ENCODE peak calls at places on chromosomes 13 and 19, in eight cellular contexts. O, I, F, X, K, G, S and W are unnamed samples.

GRCh38 chr13:32045963-32046785 is 14.6 kb downstream of the FRY start:
- DNase-seq in O (peak), I (no peak), F (no peak), X (no peak), K (no peak), G (peak), S (no peak), W (no peak)

GRCh38 chr19:23062921-23063320 is 53.9 kb upstream of the ZNF730 start:
- DNase-seq in O (no peak), I (no peak), F (no peak), X (no peak), K (no peak), G (no peak), S (no peak), W (no peak)

GRCh38 chr19:38735257-38735686 is 9.0 kb downstream of the CAPN12 start:
- DNase-seq in O (no peak), I (no peak), F (peak), X (peak), K (no peak), G (no peak), S (peak), W (no peak)

GRCh38 chr13:48843630-48844380 is 131.9 kb upstream of the FNDC3A start:
- DNase-seq in O (no peak), I (no peak), F (no peak), X (no peak), K (no peak), G (no peak), S (no peak), W (no peak)

GRCh38 chr13:113493315-113493951 is 2.9 kb upstream of the DCUN1D2 start:
- DNase-seq in O (no peak), I (no peak), F (no peak), X (no peak), K (peak), G (no peak), S (no peak), W (no peak)

GRCh38 chr13:113936166-113936565 is 37.7 kb downstream of the C13orf46 start:
- DNase-seq in O (no peak), I (no peak), F (no peak), X (peak), K (no peak), G (no peak), S (peak), W (no peak)

GRCh38 chr19:3549816-3550215 is 7.6 kb downstream of the MFSD12 start:
- DNase-seq in O (no peak), I (no peak), F (no peak), X (peak), K (no peak), G (no peak), S (no peak), W (no peak)

GRCh38 chr19:17811103-17811502 is 10.2 kb downstream of the INSL3 start:
- DNase-seq in O (no peak), I (no peak), F (no peak), X (no peak), K (no peak), G (no peak), S (no peak), W (no peak)

GRCh38 chr19:16327911-16328823 is 3.5 kb downstream of the KLF2 start:
- DNase-seq in O (peak), I (peak), F (peak), X (no peak), K (no peak), G (no peak), S (peak), W (peak)

GRCh38 chr13:41232715-41233114 is 30.7 kb downstream of the MTRF1 start:
- DNase-seq in O (no peak), I (no peak), F (no peak), X (no peak), K (no peak), G (no peak), S (no peak), W (no peak)

GRCh38 chr13:51999525-51999924 is 11.7 kb downstream of the ATP7B start:
- DNase-seq in O (peak), I (no peak), F (peak), X (no peak), K (no peak), G (no peak), S (peak), W (peak)

GRCh38 chr19:17680235-17680722 is 7.9 kb downstream of the UNC13A start:
- DNase-seq in O (peak), I (peak), F (peak), X (no peak), K (no peak), G (no peak), S (peak), W (peak)

GRCh38 chr13:112744306-112745021 is 54.6 kb downstream of the ATP11A start:
- DNase-seq in O (peak), I (no peak), F (no peak), X (no peak), K (no peak), G (no peak), S (no peak), W (no peak)

GRCh38 chr19:46265217-46265828 is 31.5 kb upstream of the HIF3A start:
- DNase-seq in O (peak), I (no peak), F (no peak), X (peak), K (no peak), G (peak), S (peak), W (peak)

GRCh38 chr19:44795398-44795987 is 13.4 kb upstream of the BCAM start:
- DNase-seq in O (no peak), I (no peak), F (no peak), X (no peak), K (no peak), G (no peak), S (no peak), W (no peak)

GRCh38 chr13:93752506-93752905 is 525.9 kb downstream of the GPC6 start:
- DNase-seq in O (no peak), I (no peak), F (no peak), X (peak), K (no peak), G (no peak), S (no peak), W (no peak)

GRCh38 chr19:15683411-15683810 is 10.5 kb downstream of the CYP4F12 start:
- DNase-seq in O (no peak), I (no peak), F (no peak), X (no peak), K (no peak), G (no peak), S (no peak), W (no peak)

GRCh38 chr19:16661480-16662034 is 618 bp downstream of the TMEM38A start:
- DNase-seq in O (peak), I (peak), F (peak), X (peak), K (no peak), G (peak), S (peak), W (peak)

GRCh38 chr13:32340917-32341316 is 25.6 kb downstream of the BRCA2 start:
- DNase-seq in O (no peak), I (no peak), F (no peak), X (no peak), K (no peak), G (no peak), S (no peak), W (no peak)

GRCh38 chr19:53328967-53329366 is 4.6 kb upstream of the ZNF845 start:
- DNase-seq in O (peak), I (no peak), F (peak), X (peak), K (no peak), G (no peak), S (peak), W (peak)

GRCh38 chr13:37313383-37313782 is 207.9 kb upstream of the CSNK1A1L start:
- DNase-seq in O (no peak), I (no peak), F (no peak), X (no peak), K (no peak), G (no peak), S (no peak), W (no peak)

GRCh38 chr19:7533281-7533819 is 2.2 kb upstream of the PNPLA6 start:
- DNase-seq in O (peak), I (no peak), F (peak), X (no peak), K (no peak), G (peak), S (peak), W (peak)

GRCh38 chr19:5967571-5967970 is 10.4 kb downstream of the RANBP3 start:
- DNase-seq in O (no peak), I (no peak), F (peak), X (no peak), K (no peak), G (no peak), S (peak), W (no peak)

GRCh38 chr13:32121316-32121715 is 89.7 kb downstream of the FRY start:
- DNase-seq in O (no peak), I (no peak), F (no peak), X (no peak), K (no peak), G (no peak), S (no peak), W (no peak)

GRCh38 chr19:17915940-17916593 is 16.7 kb upstream of the CCDC124 start:
- DNase-seq in O (no peak), I (no peak), F (no peak), X (no peak), K (no peak), G (no peak), S (no peak), W (no peak)

GRCh38 chr13:27470042-27470830 is 19.9 kb upstream of the MTIF3 start:
- DNase-seq in O (no peak), I (no peak), F (no peak), X (no peak), K (no peak), G (no peak), S (no peak), W (no peak)

GRCh38 chr13:99064624-99065249 is 86.9 kb upstream of the DOCK9 start:
- DNase-seq in O (peak), I (no peak), F (no peak), X (no peak), K (no peak), G (no peak), S (no peak), W (no peak)

GRCh38 chr19:1168877-1169791 is 4.9 kb downstream of the SBNO2 start:
- DNase-seq in O (peak), I (no peak), F (no peak), X (no peak), K (no peak), G (no peak), S (peak), W (peak)

GRCh38 chr19:50821622-50822021 is 2.0 kb downstream of the KLK1 start:
- DNase-seq in O (no peak), I (no peak), F (no peak), X (no peak), K (no peak), G (peak), S (no peak), W (no peak)

GRCh38 chr13:84917252-84917878 is 881.9 kb downstream of the SLITRK6 start:
- DNase-seq in O (no peak), I (no peak), F (no peak), X (peak), K (no peak), G (no peak), S (no peak), W (no peak)

GRCh38 chr19:14659886-14660489 is 14.7 kb downstream of the ADGRE3 start:
- DNase-seq in O (no peak), I (no peak), F (no peak), X (no peak), K (no peak), G (no peak), S (no peak), W (no peak)

GRCh38 chr13:71240906-71241305 is 626.1 kb downstream of the DACH1 start:
- DNase-seq in O (no peak), I (no peak), F (no peak), X (peak), K (no peak), G (no peak), S (no peak), W (no peak)

GRCh38 chr13:46575843-46576242 is 22.9 kb downstream of the LRCH1 start:
- DNase-seq in O (no peak), I (no peak), F (no peak), X (no peak), K (no peak), G (no peak), S (no peak), W (no peak)

GRCh38 chr13:71831716-71832115 is 35.3 kb downstream of the DACH1 start:
- DNase-seq in O (no peak), I (no peak), F (no peak), X (no peak), K (no peak), G (no peak), S (no peak), W (no peak)

GRCh38 chr19:17626456-17626855 is 61.7 kb downstream of the UNC13A start:
- DNase-seq in O (no peak), I (no peak), F (no peak), X (no peak), K (no peak), G (no peak), S (no peak), W (no peak)

GRCh38 chr19:9857920-9858746 is 23.0 kb downstream of the PIN1 start:
- DNase-seq in O (no peak), I (no peak), F (no peak), X (no peak), K (no peak), G (no peak), S (no peak), W (no peak)

GRCh38 chr19:1825909-1826556 is 14.0 kb upstream of the ATP8B3 start:
- DNase-seq in O (peak), I (no peak), F (peak), X (peak), K (no peak), G (peak), S (peak), W (peak)

GRCh38 chr19:57096640-57097361 is 23.0 kb upstream of the USP29 start:
- DNase-seq in O (no peak), I (no peak), F (no peak), X (no peak), K (no peak), G (no peak), S (peak), W (no peak)

GRCh38 chr19:53927745-53928144 is 18.7 kb downstream of the CACNG7 start:
- DNase-seq in O (peak), I (no peak), F (no peak), X (no peak), K (no peak), G (no peak), S (no peak), W (peak)

GRCh38 chr13:109627649-109628048 is 158.7 kb downstream of the IRS2 start:
- DNase-seq in O (no peak), I (no peak), F (no peak), X (no peak), K (no peak), G (no peak), S (no peak), W (no peak)

GRCh38 chr13:109626386-109627171 is 159.8 kb downstream of the IRS2 start:
- DNase-seq in O (no peak), I (no peak), F (no peak), X (no peak), K (no peak), G (no peak), S (no peak), W (no peak)

GRCh38 chr13:109630281-109630680 is 156.1 kb downstream of the IRS2 start:
- DNase-seq in O (no peak), I (no peak), F (no peak), X (no peak), K (no peak), G (no peak), S (no peak), W (no peak)

GRCh38 chr13:109629737-109630136 is 156.6 kb downstream of the IRS2 start:
- DNase-seq in O (no peak), I (no peak), F (no peak), X (no peak), K (no peak), G (no peak), S (no peak), W (no peak)

DNA sequence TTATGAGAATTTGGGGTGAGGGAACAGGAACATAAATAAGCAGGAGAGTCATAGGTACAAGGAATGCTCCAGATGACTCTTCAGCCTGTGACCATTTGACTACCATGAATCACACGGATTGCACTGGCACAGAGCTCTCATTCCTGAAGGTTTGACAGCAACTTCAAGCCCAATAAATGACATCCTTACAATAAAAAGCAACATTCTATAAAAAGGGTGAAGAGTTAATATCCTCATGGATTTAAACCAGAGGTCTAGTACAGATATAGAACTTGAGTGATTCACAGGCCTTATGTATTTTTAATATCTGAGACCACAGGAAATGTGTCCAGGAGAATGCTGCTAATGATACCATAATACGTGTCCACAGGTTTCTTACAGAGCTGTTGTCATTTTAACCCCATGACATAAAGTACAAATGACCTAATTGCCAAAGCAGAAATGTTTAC is 158.1 kb downstream of the IRS2 start:
- DNase-seq in O (no peak), I (no peak), F (no peak), X (no peak), K (peak), G (no peak), S (no peak), W (no peak)
- H3K27ac ChIP-seq in O (no peak), I (no peak), F (no peak), X (no peak), K (no peak), G (no peak), S (no peak), W (no peak)

GRCh38 chr13:30412351-30412750 is 9.9 kb upstream of the UBE2L5 start:
- DNase-seq in O (no peak), I (no peak), F (no peak), X (no peak), K (no peak), G (no peak), S (no peak), W (no peak)
- H3K27ac ChIP-seq in O (no peak), I (no peak), F (no peak), X (no peak), K (no peak), G (no peak), S (no peak), W (no peak)

GRCh38 chr13:100673831-100674362 is 698 bp downstream of the TMTC4 start:
- DNase-seq in O (peak), I (no peak), F (peak), X (no peak), K (no peak), G (peak), S (peak), W (peak)

GRCh38 chr13:100671389-100672182 is 3.0 kb downstream of the TMTC4 start:
- DNase-seq in O (no peak), I (no peak), F (no peak), X (no peak), K (no peak), G (no peak), S (no peak), W (no peak)

GRCh38 chr13:100674848-100675659 is 459 bp upstream of the TMTC4 start:
- DNase-seq in O (peak), I (peak), F (peak), X (peak), K (peak), G (peak), S (peak), W (peak)

GRCh38 chr13:100674363-100674847 is at the start of gene TMTC4:
- DNase-seq in O (no peak), I (no peak), F (peak), X (peak), K (no peak), G (no peak), S (no peak), W (no peak)

GRCh38 chr13:100673376-100673830 is 1.2 kb downstream of the TMTC4 start:
- DNase-seq in O (no peak), I (no peak), F (no peak), X (peak), K (no peak), G (no peak), S (no peak), W (peak)
- H3K27ac ChIP-seq in O (no peak), I (no peak), F (no peak), X (peak), K (peak), G (peak), S (peak), W (no peak)

DNA sequence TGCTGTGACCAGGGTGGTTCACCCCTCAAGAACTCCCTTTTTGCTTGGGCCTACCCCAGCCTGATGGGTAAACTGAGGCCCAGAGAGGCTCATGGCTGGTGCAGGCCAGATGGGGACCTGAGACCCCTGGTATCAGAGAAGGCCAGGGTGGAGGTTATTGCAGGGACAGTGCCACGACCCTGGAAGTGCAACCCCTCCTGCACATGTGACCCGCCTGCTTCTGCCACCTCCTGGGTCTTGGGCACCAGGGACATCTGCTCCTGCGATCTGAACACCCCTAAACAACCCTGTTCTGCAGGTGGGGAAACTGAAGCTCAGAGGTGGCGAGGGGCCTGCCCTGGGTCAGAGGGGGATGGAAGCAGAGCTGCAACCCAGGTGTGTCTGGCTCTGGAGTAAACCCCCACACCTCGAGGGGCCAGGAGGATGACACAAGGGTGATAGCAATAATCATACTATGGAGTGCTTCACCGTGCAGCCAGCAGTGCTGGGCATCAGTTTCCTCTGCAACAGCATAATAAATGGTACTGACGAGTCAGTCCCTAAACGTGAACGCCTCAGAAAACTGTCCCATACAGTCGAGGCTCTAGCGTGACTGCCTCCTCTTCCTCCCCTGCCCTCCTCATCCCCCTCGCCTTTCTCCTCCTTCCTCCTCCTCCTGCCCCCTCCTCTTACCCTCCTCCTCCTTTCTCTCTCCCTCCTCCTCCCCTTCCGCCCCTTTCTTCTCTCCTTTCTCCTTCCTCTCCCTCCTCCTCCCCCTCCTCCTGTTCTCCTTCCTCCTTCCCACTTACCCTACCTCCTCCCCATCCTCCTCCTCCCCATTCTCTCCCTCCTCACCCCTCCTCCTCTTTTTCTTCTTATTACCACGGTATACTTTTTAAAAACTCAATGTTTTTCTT is 4.3 kb downstream of the YJEFN3 start:
- DNase-seq in O (no peak), I (no peak), F (no peak), X (no peak), K (no peak), G (no peak), S (no peak), W (no peak)
- H3K27ac ChIP-seq in O (no peak), I (no peak), F (no peak), X (no peak), K (no peak), G (peak), S (no peak), W (no peak)

GRCh38 chr13:79781829-79782540 is 301.0 kb downstream of the NDFIP2 start:
- DNase-seq in O (no peak), I (no peak), F (no peak), X (no peak), K (no peak), G (no peak), S (no peak), W (no peak)
- H3K27ac ChIP-seq in O (no peak), I (no peak), F (no peak), X (peak), K (peak), G (peak), S (no peak), W (no peak)

DNA sequence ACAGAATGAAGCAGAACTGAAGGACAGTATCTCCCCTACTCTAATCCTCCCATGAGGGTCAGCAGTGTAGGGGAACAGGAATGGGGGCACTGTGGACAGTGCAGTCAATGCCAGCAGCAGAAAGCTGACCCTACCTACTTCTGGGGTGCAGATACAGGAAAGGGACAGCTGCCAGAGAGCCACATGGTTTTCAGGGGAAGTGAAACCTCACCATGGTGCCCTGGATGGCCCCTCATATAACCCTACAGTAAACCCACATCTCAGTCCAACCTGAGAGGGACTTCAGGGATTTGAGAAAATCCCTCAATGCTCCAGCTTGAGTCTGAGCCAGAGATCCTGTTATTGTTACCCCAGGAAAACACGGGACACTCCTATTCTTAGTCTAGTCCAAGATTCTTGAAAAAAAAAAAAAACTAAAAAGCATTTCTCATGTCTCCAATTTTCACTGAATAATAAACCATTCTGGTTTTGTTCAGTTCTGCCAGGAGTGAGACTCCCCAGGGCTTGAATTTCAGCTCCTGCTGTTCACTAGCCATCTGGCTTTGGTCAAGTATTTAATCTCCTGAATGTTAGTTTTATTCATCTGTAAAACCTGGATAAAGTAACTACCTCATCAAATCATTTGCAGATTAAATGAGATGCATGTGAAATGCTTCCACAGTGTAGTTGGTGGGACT is 511.6 kb upstream of the ARGLU1 start:
- DNase-seq in O (no peak), I (no peak), F (no peak), X (no peak), K (no peak), G (no peak), S (no peak), W (no peak)
- H3K27ac ChIP-seq in O (no peak), I (no peak), F (no peak), X (no peak), K (no peak), G (no peak), S (no peak), W (no peak)